ENCODE peak calls at places on chromosomes 2 and 18, in eight cellular contexts. Z is PC-9, U is stomach, A is left lung, O is left ventricle myocardium inferior, Y is lower lobe of right lung, F is fibroblast of lung, D is heart left ventricle. I is an unnamed sample.

GRCh38 chr2:171394164-171394725 is 39.5 kb downstream of the METTL8 start:
- DNase-seq in Z (no peak), U (no peak), A (no peak), O (no peak), Y (no peak), F (no peak), D (no peak), I (no peak)

GRCh38 chr2:162118166-162119031 is 33.6 kb downstream of the GCG start:
- DNase-seq in Z (peak; percentile 15), U (no peak), A (no peak), O (peak; percentile 27), Y (no peak), F (peak; percentile 35), D (peak; percentile 44), I (no peak)

GRCh38 chr2:204152616-204153015 is 216.1 kb downstream of the ICOS start:
- DNase-seq in Z (no peak), U (no peak), A (no peak), O (no peak), Y (no peak), F (no peak), D (no peak), I (no peak)

GRCh38 chr2:1632006-1632348 is 112.3 kb downstream of the PXDN start:
- DNase-seq in Z (peak; percentile 67), U (no peak), A (peak; percentile 31), O (no peak), Y (no peak), F (peak; percentile 45), D (no peak), I (no peak)

GRCh38 chr18:63648241-63648640 is 4.2 kb upstream of the SERPINB4 start:
- DNase-seq in Z (no peak), U (no peak), A (no peak), O (no peak), Y (no peak), F (no peak), D (no peak), I (no peak)

GRCh38 chr18:35736696-35737095 is 155.2 kb downstream of the GALNT1 start:
- DNase-seq in Z (no peak), U (no peak), A (no peak), O (no peak), Y (no peak), F (no peak), D (no peak), I (no peak)

GRCh38 chr2:239288951-239289481 is 111.8 kb downstream of the HDAC4 start:
- DNase-seq in Z (no peak), U (no peak), A (peak; percentile 26), O (no peak), Y (peak; percentile 20), F (peak; percentile 31), D (peak; percentile 46), I (no peak)

GRCh38 chr2:96856776-96857673 is 791 bp downstream of the ANKRD39 start:
- DNase-seq in Z (no peak), U (no peak), A (no peak), O (no peak), Y (no peak), F (peak; percentile 25), D (peak; percentile 42), I (no peak)

GRCh38 chr18:25350561-25351201 is 1.3 kb downstream of the ZNF521 start:
- DNase-seq in Z (no peak), U (no peak), A (peak; percentile 35), O (peak; percentile 64), Y (peak; percentile 46), F (peak; percentile 61), D (peak; percentile 71), I (no peak)

GRCh38 chr2:85330839-85331636 is 3.2 kb upstream of the TGOLN2 start:
- DNase-seq in Z (no peak), U (no peak), A (no peak), O (no peak), Y (no peak), F (no peak), D (no peak), I (no peak)

GRCh38 chr18:50937183-50937582 is 30.7 kb upstream of the ELAC1 start:
- DNase-seq in Z (no peak), U (no peak), A (no peak), O (no peak), Y (no peak), F (no peak), D (no peak), I (no peak)

GRCh38 chr2:168192839-168193616 is 54.4 kb downstream of the STK39 start:
- DNase-seq in Z (no peak), U (no peak), A (no peak), O (no peak), Y (no peak), F (peak; percentile 63), D (no peak), I (no peak)

GRCh38 chr2:152500777-152501176 is 165.8 kb downstream of the FMNL2 start:
- DNase-seq in Z (no peak), U (no peak), A (no peak), O (peak; percentile 41), Y (no peak), F (no peak), D (no peak), I (no peak)

DNA sequence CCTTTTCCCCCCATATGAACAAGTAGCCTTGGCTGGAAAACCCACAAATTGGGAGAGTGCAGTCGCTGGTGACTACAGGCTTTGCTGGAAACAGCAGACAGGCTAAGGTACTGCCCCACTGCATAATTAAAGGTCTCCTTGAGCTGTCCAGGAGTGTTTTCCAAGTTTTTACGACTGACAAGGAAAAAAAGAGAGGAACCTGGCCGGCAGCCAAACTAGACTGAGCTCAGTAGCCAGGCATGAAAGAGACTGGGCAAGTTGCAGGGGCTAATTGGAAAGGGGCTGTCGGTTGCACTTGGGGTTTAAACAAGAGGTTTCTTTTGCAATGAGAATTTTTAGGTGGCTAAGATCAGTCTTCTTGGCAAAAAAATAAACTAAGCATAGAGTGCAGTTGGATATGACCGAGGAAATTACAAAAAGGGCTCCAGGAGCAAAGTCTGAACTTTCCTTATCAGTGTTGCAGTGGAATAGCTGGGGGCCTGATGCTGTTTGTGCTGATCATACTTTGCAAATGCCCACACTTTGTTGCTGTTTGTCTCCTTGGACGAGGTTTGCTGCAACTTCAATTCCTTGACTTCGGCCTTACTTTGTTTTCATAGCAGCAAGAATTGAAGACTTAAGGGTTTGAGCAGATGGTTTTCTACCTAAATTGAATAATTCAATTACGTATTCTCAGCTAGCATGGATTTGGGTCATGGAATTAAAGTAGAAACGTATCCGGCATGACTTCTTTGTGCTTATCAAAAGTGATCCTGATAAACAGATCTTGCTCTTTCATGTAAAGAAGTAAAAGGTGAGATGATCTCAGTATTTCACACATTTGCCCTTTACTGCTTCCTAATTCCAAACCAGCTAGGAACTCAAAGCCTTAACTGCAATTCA is 2.2 kb downstream of the GULP1 start:
- DNase-seq in Z (peak; percentile 47), U (peak; percentile 81), A (peak; percentile 75), O (peak; percentile 55), Y (peak; percentile 55), F (peak; percentile 83), D (peak; percentile 64), I (peak; percentile 55)
- H3K4me3 ChIP-seq in Z (peak overlapping the region; percentile 83), U (peak overlapping the region; percentile 67), A (peak overlapping the region; percentile 56), O (peak overlapping the region; percentile 81), Y (peak overlapping the region; percentile 79), F (peak overlapping the region; percentile 93), D (peak overlapping the region; percentile 70), I (no peak overlapping the region)

GRCh38 chr2:102267774-102268173 is 43.6 kb upstream of the IL1RL1 start:
- DNase-seq in Z (no peak), U (no peak), A (no peak), O (no peak), Y (no peak), F (no peak), D (no peak), I (no peak)

GRCh38 chr2:102262218-102263129 is 48.9 kb upstream of the IL1RL1 start:
- DNase-seq in Z (no peak), U (no peak), A (no peak), O (no peak), Y (no peak), F (peak; percentile 43), D (no peak), I (no peak)

GRCh38 chr2:102266204-102266603 is 45.2 kb upstream of the IL1RL1 start:
- DNase-seq in Z (no peak), U (no peak), A (no peak), O (peak; percentile 30), Y (no peak), F (no peak), D (no peak), I (no peak)

GRCh38 chr2:102261467-102261866 is 49.9 kb upstream of the IL1RL1 start:
- DNase-seq in Z (no peak), U (no peak), A (no peak), O (no peak), Y (no peak), F (no peak), D (no peak), I (no peak)

GRCh38 chr2:102264952-102265351 is 46.4 kb upstream of the IL1RL1 start:
- DNase-seq in Z (no peak), U (no peak), A (no peak), O (no peak), Y (no peak), F (no peak), D (no peak), I (no peak)
- TF ChIP-seq CTCF in Z (no peak), U (no peak), A (no peak), O (no peak), Y (no peak), F (no peak), D (no peak), I (no peak)

DNA sequence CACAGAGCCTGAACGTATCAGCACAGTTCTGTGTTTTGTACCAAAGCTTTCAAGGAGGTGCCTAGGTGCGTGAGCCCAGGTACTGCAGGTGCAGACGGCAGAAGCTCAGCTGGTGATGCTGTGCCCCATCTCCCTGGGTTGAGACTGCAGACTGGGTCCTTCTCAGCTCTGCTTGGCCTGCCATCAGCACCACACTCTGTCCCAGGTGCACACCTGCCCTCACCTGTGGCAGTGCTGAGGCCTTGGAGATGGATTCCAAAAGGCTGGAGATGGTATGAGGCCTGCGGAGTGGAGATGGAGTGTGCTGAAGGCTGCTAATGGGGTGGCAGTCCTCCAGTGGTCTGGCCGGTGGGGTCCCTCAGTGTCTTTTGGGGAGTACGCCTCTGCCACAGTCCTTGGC is 9.3 kb downstream of the LDLRAD4 start:
- DNase-seq in Z (no peak), U (no peak), A (no peak), O (no peak), Y (no peak), F (no peak), D (no peak), I (no peak)
- H3K4me1 ChIP-seq in Z (no peaks in the 10 kb centered on the region), U (peaks cover 12% of the 10 kb centered on the region), A (peaks cover 3% of the 10 kb centered on the region), O (peaks cover 59% of the 10 kb centered on the region), Y (peaks cover 13% of the 10 kb centered on the region), F (no peaks in the 10 kb centered on the region), D (peaks cover 53% of the 10 kb centered on the region), I (peaks cover 2% of the 10 kb centered on the region)

GRCh38 chr2:150477347-150477746 is 10.1 kb downstream of the RND3 start:
- DNase-seq in Z (no peak), U (no peak), A (no peak), O (no peak), Y (no peak), F (peak; percentile 44), D (no peak), I (peak; percentile 52)

GRCh38 chr2:150480241-150480640 is 7.2 kb downstream of the RND3 start:
- DNase-seq in Z (no peak), U (peak; percentile 34), A (no peak), O (no peak), Y (no peak), F (peak; percentile 68), D (no peak), I (no peak)

GRCh38 chr2:150476809-150477302 is 10.6 kb downstream of the RND3 start:
- DNase-seq in Z (no peak), U (no peak), A (no peak), O (no peak), Y (no peak), F (peak; percentile 30), D (no peak), I (no peak)

GRCh38 chr2:150479075-150479915 is 8.2 kb downstream of the RND3 start:
- DNase-seq in Z (peak; percentile 30), U (no peak), A (no peak), O (no peak), Y (no peak), F (peak; percentile 58), D (no peak), I (no peak)

GRCh38 chr2:150478206-150478974 is 9.1 kb downstream of the RND3 start:
- DNase-seq in Z (peak; percentile 63), U (no peak), A (no peak), O (no peak), Y (no peak), F (peak; percentile 25), D (no peak), I (no peak)
- H3K4me3 ChIP-seq in Z (peak overlapping the region; percentile 34), U (no peak overlapping the region), A (no peak overlapping the region), O (peak overlapping the region; percentile 36), Y (no peak overlapping the region), F (peak overlapping the region; percentile 19), D (peak overlapping the region; percentile 2), I (no peak overlapping the region)